ENCODE peak calls at places on chromosomes 1 and 21, in seven cellular contexts. One of them, this sample, is unnamed.

GRCh38 chr1:117605164-117605810 is 561 bp upstream of the TENT5C start:
- DNase-seq in ovary: no peak
- DNase-seq in colonic mucosa: peak; percentile 65
- DNase-seq in psoas muscle: no peak
- DNase-seq in esophagus squamous epithelium: no peak
- DNase-seq in lower lobe of right lung: peak; percentile 73
- DNase-seq in heart right ventricle: peak; percentile 24
- DNase-seq in this sample: peak; percentile 68

GRCh38 chr1:97423397-97423796 is 497.4 kb downstream of the DPYD start:
- DNase-seq in psoas muscle: no peak
- DNase-seq in heart right ventricle: no peak
- DNase-seq in ovary: no peak
- DNase-seq in esophagus squamous epithelium: no peak
- DNase-seq in colonic mucosa: no peak
- DNase-seq in lower lobe of right lung: no peak
- DNase-seq in this sample: no peak

GRCh38 chr1:2210084-2210653 is 15.6 kb upstream of the FAAP20 start:
- DNase-seq in psoas muscle: no peak
- DNase-seq in esophagus squamous epithelium: no peak
- DNase-seq in colonic mucosa: no peak
- DNase-seq in heart right ventricle: peak; percentile 24
- DNase-seq in ovary: peak; percentile 48
- DNase-seq in lower lobe of right lung: no peak
- DNase-seq in this sample: peak; percentile 46

GRCh38 chr1:220441211-220441610 is 86.7 kb upstream of the MARK1 start:
- DNase-seq in psoas muscle: no peak
- DNase-seq in ovary: no peak
- DNase-seq in heart right ventricle: no peak
- DNase-seq in colonic mucosa: no peak
- DNase-seq in esophagus squamous epithelium: no peak
- DNase-seq in lower lobe of right lung: no peak
- DNase-seq in this sample: no peak

GRCh38 chr1:234309598-234310459 is 63.4 kb upstream of the COA6 start:
- DNase-seq in ovary: no peak
- DNase-seq in psoas muscle: peak; percentile 51
- DNase-seq in heart right ventricle: peak; percentile 35
- DNase-seq in lower lobe of right lung: peak; percentile 78
- DNase-seq in colonic mucosa: peak; percentile 72
- DNase-seq in esophagus squamous epithelium: no peak
- DNase-seq in this sample: peak; percentile 63

GRCh38 chr1:25066731-25067520 is 136.8 kb upstream of the RUNX3 start:
- DNase-seq in esophagus squamous epithelium: no peak
- DNase-seq in psoas muscle: no peak
- DNase-seq in lower lobe of right lung: peak; percentile 6
- DNase-seq in heart right ventricle: no peak
- DNase-seq in colonic mucosa: no peak
- DNase-seq in ovary: no peak
- DNase-seq in this sample: peak; percentile 11

GRCh38 chr1:202964755-202965440 is 2.2 kb downstream of the CYB5R1 start:
- DNase-seq in esophagus squamous epithelium: no peak
- DNase-seq in colonic mucosa: no peak
- DNase-seq in ovary: no peak
- DNase-seq in lower lobe of right lung: no peak
- DNase-seq in heart right ventricle: no peak
- DNase-seq in psoas muscle: peak; percentile 53
- DNase-seq in this sample: no peak

GRCh38 chr1:38071530-38072266 is 25.1 kb upstream of the POU3F1 start:
- DNase-seq in ovary: no peak
- DNase-seq in lower lobe of right lung: no peak
- DNase-seq in esophagus squamous epithelium: no peak
- DNase-seq in psoas muscle: no peak
- DNase-seq in colonic mucosa: no peak
- DNase-seq in heart right ventricle: no peak
- DNase-seq in this sample: no peak

GRCh38 chr1:55329091-55329490 is 113.9 kb upstream of the USP24 start:
- DNase-seq in colonic mucosa: no peak
- DNase-seq in heart right ventricle: peak; percentile 47
- DNase-seq in psoas muscle: no peak
- DNase-seq in ovary: peak; percentile 43
- DNase-seq in lower lobe of right lung: no peak
- DNase-seq in esophagus squamous epithelium: no peak
- DNase-seq in this sample: no peak

GRCh38 chr1:169019419-169020058 is 87.0 kb upstream of the ATP1B1 start:
- DNase-seq in heart right ventricle: no peak
- DNase-seq in lower lobe of right lung: no peak
- DNase-seq in psoas muscle: no peak
- DNase-seq in esophagus squamous epithelium: no peak
- DNase-seq in ovary: no peak
- DNase-seq in colonic mucosa: peak; percentile 67
- DNase-seq in this sample: no peak

GRCh38 chr1:246355421-246356230 is 151.5 kb downstream of the SMYD3 start:
- DNase-seq in esophagus squamous epithelium: no peak
- DNase-seq in colonic mucosa: no peak
- DNase-seq in heart right ventricle: no peak
- DNase-seq in lower lobe of right lung: no peak
- DNase-seq in psoas muscle: no peak
- DNase-seq in ovary: no peak
- DNase-seq in this sample: no peak

GRCh38 chr21:21114456-21114855 is 116.2 kb downstream of the NCAM2 start:
- DNase-seq in psoas muscle: no peak
- DNase-seq in ovary: no peak
- DNase-seq in colonic mucosa: no peak
- DNase-seq in heart right ventricle: no peak
- DNase-seq in esophagus squamous epithelium: no peak
- DNase-seq in lower lobe of right lung: no peak
- DNase-seq in this sample: no peak

GRCh38 chr1:62068978-62069377 is 125.7 kb upstream of the L1TD1 start:
- DNase-seq in esophagus squamous epithelium: no peak
- DNase-seq in colonic mucosa: no peak
- DNase-seq in ovary: no peak
- DNase-seq in heart right ventricle: no peak
- DNase-seq in psoas muscle: no peak
- DNase-seq in lower lobe of right lung: no peak
- DNase-seq in this sample: no peak

GRCh38 chr1:210336362-210336761 is 7.7 kb downstream of the HHAT start:
- DNase-seq in esophagus squamous epithelium: no peak
- DNase-seq in lower lobe of right lung: no peak
- DNase-seq in heart right ventricle: no peak
- DNase-seq in colonic mucosa: no peak
- DNase-seq in ovary: no peak
- DNase-seq in psoas muscle: no peak
- DNase-seq in this sample: no peak

GRCh38 chr21:45629046-45629981 is 14.2 kb upstream of the PCBP3 start:
- DNase-seq in ovary: no peak
- DNase-seq in lower lobe of right lung: no peak
- DNase-seq in psoas muscle: no peak
- DNase-seq in colonic mucosa: peak; percentile 12
- DNase-seq in heart right ventricle: no peak
- DNase-seq in esophagus squamous epithelium: no peak
- DNase-seq in this sample: no peak

GRCh38 chr1:91080650-91081049 is 58.8 kb upstream of the ZNF644 start:
- DNase-seq in heart right ventricle: no peak
- DNase-seq in esophagus squamous epithelium: no peak
- DNase-seq in lower lobe of right lung: no peak
- DNase-seq in colonic mucosa: no peak
- DNase-seq in psoas muscle: no peak
- DNase-seq in ovary: no peak
- DNase-seq in this sample: no peak

GRCh38 chr1:200474633-200475032 is 64.8 kb upstream of the ZNF281 start:
- DNase-seq in ovary: no peak
- DNase-seq in psoas muscle: no peak
- DNase-seq in esophagus squamous epithelium: no peak
- DNase-seq in colonic mucosa: no peak
- DNase-seq in lower lobe of right lung: no peak
- DNase-seq in heart right ventricle: no peak
- DNase-seq in this sample: no peak

GRCh38 chr1:109556563-109556962 is 8.1 kb downstream of the GNAI3 start:
- DNase-seq in colonic mucosa: no peak
- DNase-seq in psoas muscle: no peak
- DNase-seq in lower lobe of right lung: no peak
- DNase-seq in esophagus squamous epithelium: no peak
- DNase-seq in ovary: no peak
- DNase-seq in heart right ventricle: no peak
- DNase-seq in this sample: no peak

GRCh38 chr1:206506803-206507394 is 432 bp upstream of the RASSF5 start:
- DNase-seq in psoas muscle: no peak
- DNase-seq in colonic mucosa: no peak
- DNase-seq in heart right ventricle: no peak
- DNase-seq in esophagus squamous epithelium: no peak
- DNase-seq in ovary: no peak
- DNase-seq in lower lobe of right lung: no peak
- DNase-seq in this sample: no peak

GRCh38 chr1:234607091-234608025 is 2.6 kb downstream of the IRF2BP2 start:
- DNase-seq in psoas muscle: peak; percentile 31
- DNase-seq in colonic mucosa: no peak
- DNase-seq in lower lobe of right lung: peak; percentile 62
- DNase-seq in ovary: peak; percentile 56
- DNase-seq in esophagus squamous epithelium: no peak
- DNase-seq in heart right ventricle: peak; percentile 41
- DNase-seq in this sample: peak; percentile 60

GRCh38 chr1:110293601-110294104 is 45.5 kb upstream of the RBM15 start:
- DNase-seq in esophagus squamous epithelium: no peak
- DNase-seq in heart right ventricle: no peak
- DNase-seq in lower lobe of right lung: no peak
- DNase-seq in psoas muscle: no peak
- DNase-seq in colonic mucosa: no peak
- DNase-seq in ovary: no peak
- DNase-seq in this sample: no peak

GRCh38 chr1:39802496-39803260 is 14.0 kb upstream of the BMP8B start:
- DNase-seq in esophagus squamous epithelium: no peak
- DNase-seq in psoas muscle: no peak
- DNase-seq in ovary: no peak
- DNase-seq in colonic mucosa: no peak
- DNase-seq in heart right ventricle: no peak
- DNase-seq in lower lobe of right lung: peak; percentile 29
- DNase-seq in this sample: no peak

GRCh38 chr1:108609483-108610066 is 49.7 kb downstream of the EEIG2 start:
- DNase-seq in heart right ventricle: no peak
- DNase-seq in ovary: peak; percentile 41
- DNase-seq in lower lobe of right lung: no peak
- DNase-seq in psoas muscle: no peak
- DNase-seq in esophagus squamous epithelium: no peak
- DNase-seq in colonic mucosa: no peak
- DNase-seq in this sample: no peak

GRCh38 chr1:23394664-23395063 is 25.0 kb upstream of the ZNF436 start:
- DNase-seq in ovary: peak; percentile 93
- DNase-seq in colonic mucosa: peak; percentile 57
- DNase-seq in esophagus squamous epithelium: no peak
- DNase-seq in lower lobe of right lung: peak; percentile 52
- DNase-seq in heart right ventricle: peak; percentile 76
- DNase-seq in psoas muscle: peak; percentile 90
- DNase-seq in this sample: peak; percentile 80

GRCh38 chr1:6105218-6105679 is 59.6 kb downstream of the KCNAB2 start:
- DNase-seq in lower lobe of right lung: peak; percentile 29
- DNase-seq in psoas muscle: no peak
- DNase-seq in ovary: no peak
- DNase-seq in colonic mucosa: no peak
- DNase-seq in heart right ventricle: peak; percentile 9
- DNase-seq in esophagus squamous epithelium: no peak
- DNase-seq in this sample: no peak
- TF ChIP-seq CTCF in lower lobe of right lung: no peak
- TF ChIP-seq CTCF in psoas muscle: no peak
- TF ChIP-seq CTCF in ovary: no peak
- TF ChIP-seq CTCF in colonic mucosa: no peak
- TF ChIP-seq CTCF in heart right ventricle: no peak
- TF ChIP-seq CTCF in esophagus squamous epithelium: peak; percentile 7
- TF ChIP-seq CTCF in this sample: no peak

DNA sequence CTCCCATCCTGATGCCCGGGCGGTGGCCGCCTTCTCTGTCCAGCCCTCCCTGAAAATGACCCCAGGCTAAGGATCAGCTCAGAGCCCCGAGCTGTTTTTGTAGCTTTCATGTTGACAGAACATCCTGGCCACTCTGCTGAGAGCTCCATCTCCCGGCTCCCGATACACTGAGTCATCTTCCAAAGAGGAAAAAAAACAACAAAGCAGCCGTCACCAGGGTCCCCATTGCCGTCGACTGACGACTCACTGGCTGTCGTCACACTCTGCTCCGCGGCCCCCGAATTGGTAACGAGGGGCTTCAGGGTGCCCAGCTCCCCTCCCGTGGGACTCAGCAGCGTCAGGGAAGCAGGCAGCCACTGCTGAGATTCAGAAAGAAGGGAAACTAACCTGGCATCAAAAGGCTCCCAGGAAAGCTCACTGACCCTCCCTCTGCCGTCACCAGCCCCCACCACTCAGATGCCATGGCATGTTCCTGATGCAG is 67.2 kb downstream of the CD46 start:
- DNase-seq in ovary: no peak
- DNase-seq in colonic mucosa: no peak
- DNase-seq in psoas muscle: no peak
- DNase-seq in lower lobe of right lung: no peak
- DNase-seq in esophagus squamous epithelium: no peak
- DNase-seq in heart right ventricle: no peak
- DNase-seq in this sample: no peak
- H3K4me1 ChIP-seq in ovary: peaks cover 40% of the 10 kb centered on the region
- H3K4me1 ChIP-seq in colonic mucosa: peaks cover 5% of the 10 kb centered on the region
- H3K4me1 ChIP-seq in psoas muscle: peaks cover 64% of the 10 kb centered on the region
- H3K4me1 ChIP-seq in lower lobe of right lung: peaks cover 81% of the 10 kb centered on the region
- H3K4me1 ChIP-seq in esophagus squamous epithelium: peaks cover 55% of the 10 kb centered on the region
- H3K4me1 ChIP-seq in heart right ventricle: peaks cover 62% of the 10 kb centered on the region
- H3K4me1 ChIP-seq in this sample: peaks cover 28% of the 10 kb centered on the region

DNA sequence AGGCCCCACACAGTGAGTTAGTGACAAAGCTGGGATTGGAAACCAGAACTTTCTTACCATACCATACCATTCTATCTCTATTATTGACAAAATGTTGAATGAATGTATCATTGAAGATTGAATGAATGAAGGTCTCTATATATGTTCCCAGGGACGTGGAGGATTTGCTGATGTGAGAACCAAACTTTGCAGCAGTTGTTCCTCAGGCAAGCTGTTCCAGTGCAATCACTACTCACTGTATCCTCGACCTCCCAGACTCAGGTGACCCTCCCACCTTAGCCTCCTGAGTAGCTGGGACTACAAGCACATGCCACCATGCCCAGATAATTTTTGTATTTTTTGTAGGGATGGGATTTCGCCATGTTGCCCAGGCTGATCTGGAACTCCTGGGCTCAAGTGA is 11.6 kb upstream of the LIN28A start:
- DNase-seq in heart right ventricle: no peak
- DNase-seq in psoas muscle: no peak
- DNase-seq in esophagus squamous epithelium: no peak
- DNase-seq in colonic mucosa: no peak
- DNase-seq in ovary: no peak
- DNase-seq in lower lobe of right lung: no peak
- DNase-seq in this sample: no peak
- H3K36me3 ChIP-seq in heart right ventricle: no peaks in the 10 kb centered on the region
- H3K36me3 ChIP-seq in psoas muscle: no peaks in the 10 kb centered on the region
- H3K36me3 ChIP-seq in esophagus squamous epithelium: no peaks in the 10 kb centered on the region
- H3K36me3 ChIP-seq in colonic mucosa: no peaks in the 10 kb centered on the region
- H3K36me3 ChIP-seq in ovary: no peaks in the 10 kb centered on the region
- H3K36me3 ChIP-seq in lower lobe of right lung: no peaks in the 10 kb centered on the region
- H3K36me3 ChIP-seq in this sample: no peaks in the 10 kb centered on the region

DNA sequence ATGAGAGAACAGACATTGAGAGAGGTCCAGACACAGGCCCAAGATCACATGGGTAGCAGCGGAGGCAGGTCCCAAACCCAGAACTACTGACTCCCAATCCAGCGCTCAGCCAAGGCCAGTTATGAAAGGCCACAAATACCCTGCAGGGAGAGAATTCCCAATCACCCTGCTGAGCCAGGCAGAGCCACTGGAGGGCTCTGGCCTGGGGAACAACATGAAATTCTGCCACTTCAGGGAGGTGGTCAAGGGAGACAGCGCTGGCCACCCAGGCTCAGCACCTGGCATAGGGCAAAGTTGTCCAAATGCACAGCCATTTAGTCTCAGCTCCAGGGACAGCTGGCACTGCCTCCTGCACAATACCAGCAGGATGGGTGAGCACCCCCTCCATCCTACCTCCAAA is 27.5 kb downstream of the SLC9A1 start:
- DNase-seq in lower lobe of right lung: no peak
- DNase-seq in colonic mucosa: no peak
- DNase-seq in ovary: no peak
- DNase-seq in esophagus squamous epithelium: no peak
- DNase-seq in psoas muscle: no peak
- DNase-seq in heart right ventricle: no peak
- DNase-seq in this sample: no peak
- TF ChIP-seq CTCF in lower lobe of right lung: no peak
- TF ChIP-seq CTCF in colonic mucosa: no peak
- TF ChIP-seq CTCF in ovary: no peak
- TF ChIP-seq CTCF in esophagus squamous epithelium: no peak
- TF ChIP-seq CTCF in psoas muscle: peak; percentile 9
- TF ChIP-seq CTCF in heart right ventricle: no peak
- TF ChIP-seq CTCF in this sample: no peak

This sample was measured in pancreas.